ENCODE peak calls at places on chromosomes 3 and 15, in four cellular contexts. E is A549, O is lung, M is AG04449. Y is an unnamed sample.

GRCh38 chr3:154862265-154862664 is 217.9 kb upstream of the MME start:
- DNase-seq in E (no peak), O (no peak), M (peak), Y (no peak)

GRCh38 chr3:37245003-37245402 is 70.6 kb upstream of the LRRFIP2 start:
- DNase-seq in E (no peak), O (no peak), M (no peak), Y (no peak)

GRCh38 chr15:82944840-82945239 is 7.7 kb downstream of the HOMER2 start:
- DNase-seq in E (no peak), O (no peak), M (no peak), Y (peak)

GRCh38 chr15:40302981-40303380 is 4.8 kb downstream of the PLCB2 start:
- DNase-seq in E (no peak), O (no peak), M (no peak), Y (no peak)

GRCh38 chr3:110164632-110165240 is 827.4 kb upstream of the DPPA4 start:
- DNase-seq in E (peak), O (no peak), M (no peak), Y (no peak)

GRCh38 chr3:63656791-63657190 is 4.3 kb downstream of the SNTN start:
- DNase-seq in E (no peak), O (no peak), M (peak), Y (no peak)

GRCh38 chr3:15977598-15978232 is 179.9 kb upstream of the ANKRD28 start:
- DNase-seq in E (no peak), O (no peak), M (no peak), Y (no peak)

GRCh38 chr3:32410367-32411246 is 19.0 kb downstream of the CMTM7 start:
- DNase-seq in E (no peak), O (no peak), M (no peak), Y (no peak)

GRCh38 chr3:108755686-108756085 is 1.5 kb downstream of the RETNLB start:
- DNase-seq in E (no peak), O (no peak), M (no peak), Y (no peak)

GRCh38 chr3:165635791-165636681 is 201.2 kb downstream of the BCHE start:
- DNase-seq in E (no peak), O (no peak), M (no peak), Y (no peak)

GRCh38 chr3:110750201-110750600 is 321.4 kb upstream of the NECTIN3 start:
- DNase-seq in E (no peak), O (no peak), M (no peak), Y (no peak)

GRCh38 chr15:93929375-93930094 is 301.8 kb upstream of the MCTP2 start:
- DNase-seq in E (no peak), O (no peak), M (peak), Y (no peak)

GRCh38 chr3:111627092-111627491 is 31.9 kb upstream of the ZBED2 start:
- DNase-seq in E (no peak), O (no peak), M (no peak), Y (no peak)

GRCh38 chr3:37620071-37620635 is 241.5 kb upstream of the CTDSPL start:
- DNase-seq in E (no peak), O (no peak), M (no peak), Y (no peak)

GRCh38 chr3:14657579-14657978 is 6.0 kb downstream of the CCDC174 start:
- DNase-seq in E (no peak), O (no peak), M (no peak), Y (no peak)

GRCh38 chr3:135125171-135125801 is 330.2 kb downstream of the EPHB1 start:
- DNase-seq in E (peak), O (no peak), M (no peak), Y (no peak)

GRCh38 chr3:125594581-125595011 is 701 bp downstream of the OSBPL11 start:
- DNase-seq in E (peak), O (no peak), M (no peak), Y (no peak)

GRCh38 chr3:25679166-25679565 is 14.5 kb upstream of the TOP2B start:
- DNase-seq in E (no peak), O (no peak), M (no peak), Y (no peak)

GRCh38 chr3:186653984-186654383 is 11.8 kb upstream of the HRG start:
- DNase-seq in E (peak), O (no peak), M (no peak), Y (no peak)

DNA sequence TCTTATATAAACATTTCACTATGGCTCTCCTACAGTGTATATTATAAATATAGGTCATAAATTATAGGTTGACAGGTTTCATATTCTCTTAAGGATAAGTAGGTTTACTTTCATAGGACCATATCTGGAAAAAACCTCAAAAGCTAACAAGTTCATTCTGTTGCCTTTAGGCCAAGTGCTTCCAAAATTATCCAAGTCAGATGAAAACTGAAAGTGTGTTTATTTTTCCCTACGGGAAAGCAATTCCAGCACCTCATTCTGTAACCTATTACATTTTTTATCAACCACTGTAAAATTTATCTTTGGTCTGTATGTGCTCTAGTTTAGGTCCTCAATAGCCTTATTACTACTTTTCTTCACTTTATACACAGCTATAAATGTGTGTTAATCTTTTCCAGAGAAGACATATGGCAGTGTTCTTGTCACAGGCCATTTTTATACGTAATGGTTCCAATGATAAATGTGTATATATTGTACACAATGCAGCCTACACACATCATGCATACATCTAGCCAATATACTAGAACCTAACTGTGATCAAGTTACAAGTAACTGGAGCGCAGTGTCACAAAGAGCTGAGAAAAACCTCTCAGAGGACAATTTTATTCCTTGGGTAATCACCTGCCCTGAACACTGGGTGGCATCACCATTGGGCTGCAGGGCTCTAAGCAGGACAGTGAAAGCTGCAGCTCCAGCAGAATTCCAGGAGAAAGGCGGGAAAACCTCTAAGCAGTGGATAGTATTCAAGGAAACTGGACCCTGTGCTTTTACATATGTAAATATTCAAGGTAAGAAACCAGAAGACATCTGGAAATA is 251.3 kb downstream of the CTNNB1 start:
- DNase-seq in E (peak), O (no peak), M (no peak), Y (no peak)
- TF ChIP-seq CTCF in E (no peak), O (no peak), M (no peak), Y (no peak)

GRCh38 chr3:55609230-55610100 is 122.4 kb upstream of the WNT5A start:
- DNase-seq in E (no peak), O (no peak), M (no peak), Y (no peak)
- TF ChIP-seq CTCF in E (no peak), O (no peak), M (no peak), Y (peak)

GRCh38 chr15:101016581-101016980 is 97.4 kb downstream of the LRRK1 start:
- DNase-seq in E (no peak), O (peak), M (no peak), Y (peak)

GRCh38 chr15:101017935-101018849 is 99.0 kb downstream of the LRRK1 start:
- DNase-seq in E (no peak), O (peak), M (no peak), Y (no peak)

GRCh38 chr15:101014921-101015841 is 96.0 kb downstream of the LRRK1 start:
- DNase-seq in E (peak), O (peak), M (no peak), Y (peak)

GRCh38 chr15:101019351-101019750 is 100.2 kb downstream of the LRRK1 start:
- DNase-seq in E (no peak), O (no peak), M (no peak), Y (no peak)

GRCh38 chr15:101017041-101017754 is 98.0 kb downstream of the LRRK1 start:
- DNase-seq in E (peak), O (peak), M (no peak), Y (peak)
- TF ChIP-seq CTCF in E (peak), O (no peak), M (no peak), Y (peak)

DNA sequence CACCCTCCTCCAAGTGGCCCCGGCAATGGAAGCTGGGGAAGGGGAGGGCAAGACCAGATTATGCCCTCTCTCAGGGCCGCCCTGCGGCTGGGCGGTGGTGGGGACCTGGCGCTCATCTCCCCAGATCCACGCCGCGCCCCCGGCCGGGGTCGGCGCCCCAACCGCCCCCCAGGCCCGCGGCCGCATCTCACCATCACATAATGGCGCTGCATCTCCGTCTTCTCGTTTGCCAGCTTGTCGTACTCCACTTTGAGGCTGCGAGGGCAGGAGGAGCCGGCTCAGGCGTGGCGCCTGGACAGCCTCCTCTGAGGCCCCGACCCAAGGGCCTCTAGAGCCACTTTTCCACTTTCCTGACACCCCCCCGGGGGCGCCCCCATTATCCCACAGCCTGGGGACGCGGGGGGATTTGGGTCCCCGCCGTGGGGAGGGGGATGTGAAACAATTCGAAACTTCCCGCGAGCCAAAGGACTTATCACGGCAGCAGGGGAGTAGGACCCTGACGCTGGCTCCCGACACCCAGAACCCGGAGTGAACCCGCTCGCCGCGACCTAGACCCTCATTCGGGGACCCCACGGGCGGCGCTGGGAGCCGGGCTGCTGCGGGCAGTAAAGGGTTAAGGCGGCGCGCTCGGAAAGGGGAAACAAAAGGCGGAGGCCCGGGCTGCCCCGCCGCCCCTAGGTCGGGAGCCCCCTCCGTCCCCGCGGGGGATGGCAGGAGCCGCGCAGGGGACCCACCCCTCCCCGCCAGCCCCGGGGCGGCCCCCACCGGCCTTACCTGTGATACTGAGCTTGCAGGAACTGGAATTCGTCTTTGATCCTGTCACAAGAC is 2.1 kb downstream of the TLE3 start:
- DNase-seq in E (no peak), O (no peak), M (no peak), Y (peak)
- TF ChIP-seq CTCF in E (no peak), O (no peak), M (no peak), Y (peak)

GRCh38 chr3:81592101-81592500 is 169.3 kb downstream of the GBE1 start:
- DNase-seq in E (peak), O (no peak), M (peak), Y (no peak)
- TF ChIP-seq CTCF in E (no peak), O (no peak), M (no peak), Y (no peak)

GRCh38 chr3:180358179-180358578 is 243.8 kb upstream of the TTC14 start:
- DNase-seq in E (no peak), O (no peak), M (no peak), Y (no peak)
- TF ChIP-seq CTCF in E (no peak), O (no peak), M (no peak), Y (no peak)

GRCh38 chr3:66444146-66444644 is 56.6 kb downstream of the LRIG1 start:
- DNase-seq in E (no peak), O (no peak), M (no peak), Y (no peak)

GRCh38 chr3:66443404-66443803 is 57.4 kb downstream of the LRIG1 start:
- DNase-seq in E (no peak), O (no peak), M (no peak), Y (no peak)

GRCh38 chr3:66441124-66441523 is 59.7 kb downstream of the LRIG1 start:
- DNase-seq in E (no peak), O (no peak), M (no peak), Y (no peak)

GRCh38 chr3:66441692-66442091 is 59.1 kb downstream of the LRIG1 start:
- DNase-seq in E (no peak), O (no peak), M (no peak), Y (no peak)

GRCh38 chr3:66442254-66443249 is 58.3 kb downstream of the LRIG1 start:
- DNase-seq in E (no peak), O (peak), M (no peak), Y (no peak)
- TF ChIP-seq CTCF in E (no peak), O (no peak), M (no peak), Y (no peak)